ENCODE peak calls at places on chromosome 19, in eight cellular contexts. One of them, this sample, is unnamed.

GRCh38 chr19:18777156-18777724 is 13.9 kb downstream of the COMP start:
- DNase-seq in AG04450: no peak
- DNase-seq in A549: no peak
- DNase-seq in cardiac muscle cell: no peak
- DNase-seq in OCI-LY7: no peak
- DNase-seq in right lobe of liver: no peak
- DNase-seq in fibroblast of mammary gland: no peak
- DNase-seq in neural progenitor cell: peak
- DNase-seq in this sample: no peak

GRCh38 chr19:7869453-7869909 is 4.7 kb downstream of the PRR36 start:
- DNase-seq in AG04450: no peak
- DNase-seq in A549: no peak
- DNase-seq in cardiac muscle cell: peak
- DNase-seq in OCI-LY7: peak
- DNase-seq in right lobe of liver: peak
- DNase-seq in fibroblast of mammary gland: no peak
- DNase-seq in neural progenitor cell: peak
- DNase-seq in this sample: no peak

GRCh38 chr19:51103811-51104470 is 4.3 kb downstream of the CTU1 start:
- DNase-seq in AG04450: no peak
- DNase-seq in A549: no peak
- DNase-seq in cardiac muscle cell: no peak
- DNase-seq in OCI-LY7: no peak
- DNase-seq in right lobe of liver: no peak
- DNase-seq in fibroblast of mammary gland: no peak
- DNase-seq in neural progenitor cell: no peak
- DNase-seq in this sample: no peak

GRCh38 chr19:54035215-54036178 is 28.2 kb downstream of the VSTM1 start:
- DNase-seq in AG04450: peak
- DNase-seq in A549: no peak
- DNase-seq in cardiac muscle cell: no peak
- DNase-seq in OCI-LY7: no peak
- DNase-seq in right lobe of liver: no peak
- DNase-seq in fibroblast of mammary gland: peak
- DNase-seq in neural progenitor cell: peak
- DNase-seq in this sample: peak

GRCh38 chr19:55091126-55091910 is 15.6 kb downstream of the EPS8L1 start:
- DNase-seq in AG04450: no peak
- DNase-seq in A549: no peak
- DNase-seq in cardiac muscle cell: no peak
- DNase-seq in OCI-LY7: no peak
- DNase-seq in right lobe of liver: no peak
- DNase-seq in fibroblast of mammary gland: no peak
- DNase-seq in neural progenitor cell: no peak
- DNase-seq in this sample: no peak

GRCh38 chr19:29798783-29799182 is 13.0 kb upstream of the CCNE1 start:
- DNase-seq in AG04450: no peak
- DNase-seq in A549: no peak
- DNase-seq in cardiac muscle cell: no peak
- DNase-seq in OCI-LY7: no peak
- DNase-seq in right lobe of liver: no peak
- DNase-seq in fibroblast of mammary gland: peak
- DNase-seq in neural progenitor cell: no peak
- DNase-seq in this sample: no peak

GRCh38 chr19:6416658-6417405 is 7.8 kb downstream of the KHSRP start:
- DNase-seq in AG04450: no peak
- DNase-seq in A549: no peak
- DNase-seq in cardiac muscle cell: no peak
- DNase-seq in OCI-LY7: no peak
- DNase-seq in right lobe of liver: no peak
- DNase-seq in fibroblast of mammary gland: no peak
- DNase-seq in neural progenitor cell: no peak
- DNase-seq in this sample: no peak

GRCh38 chr19:12840091-12841079 is 2.1 kb downstream of the MAST1 start:
- DNase-seq in AG04450: no peak
- DNase-seq in A549: no peak
- DNase-seq in cardiac muscle cell: peak
- DNase-seq in OCI-LY7: peak
- DNase-seq in right lobe of liver: peak
- DNase-seq in fibroblast of mammary gland: peak
- DNase-seq in neural progenitor cell: peak
- DNase-seq in this sample: peak

GRCh38 chr19:6065685-6066365 is 44.5 kb downstream of the RFX2 start:
- DNase-seq in AG04450: no peak
- DNase-seq in A549: peak
- DNase-seq in cardiac muscle cell: no peak
- DNase-seq in OCI-LY7: no peak
- DNase-seq in right lobe of liver: peak
- DNase-seq in fibroblast of mammary gland: peak
- DNase-seq in neural progenitor cell: no peak
- DNase-seq in this sample: no peak

GRCh38 chr19:46861691-46862503 is 1.1 kb downstream of the ARHGAP35 start:
- DNase-seq in AG04450: no peak
- DNase-seq in A549: no peak
- DNase-seq in cardiac muscle cell: peak
- DNase-seq in OCI-LY7: peak
- DNase-seq in right lobe of liver: no peak
- DNase-seq in fibroblast of mammary gland: peak
- DNase-seq in neural progenitor cell: peak
- DNase-seq in this sample: no peak

GRCh38 chr19:49165111-49165750 is 7.6 kb downstream of the TRPM4 start:
- DNase-seq in AG04450: no peak
- DNase-seq in A549: no peak
- DNase-seq in cardiac muscle cell: peak
- DNase-seq in OCI-LY7: no peak
- DNase-seq in right lobe of liver: no peak
- DNase-seq in fibroblast of mammary gland: no peak
- DNase-seq in neural progenitor cell: no peak
- DNase-seq in this sample: no peak

GRCh38 chr19:7874080-7874856 is at the start of gene PRR36:
- DNase-seq in AG04450: no peak
- DNase-seq in A549: no peak
- DNase-seq in cardiac muscle cell: peak
- DNase-seq in OCI-LY7: no peak
- DNase-seq in right lobe of liver: no peak
- DNase-seq in fibroblast of mammary gland: no peak
- DNase-seq in neural progenitor cell: peak
- DNase-seq in this sample: no peak

GRCh38 chr19:56133858-56134654 is 7.0 kb upstream of the ZNF444 start:
- DNase-seq in AG04450: no peak
- DNase-seq in A549: no peak
- DNase-seq in cardiac muscle cell: no peak
- DNase-seq in OCI-LY7: no peak
- DNase-seq in right lobe of liver: no peak
- DNase-seq in fibroblast of mammary gland: peak
- DNase-seq in neural progenitor cell: no peak
- DNase-seq in this sample: no peak

DNA sequence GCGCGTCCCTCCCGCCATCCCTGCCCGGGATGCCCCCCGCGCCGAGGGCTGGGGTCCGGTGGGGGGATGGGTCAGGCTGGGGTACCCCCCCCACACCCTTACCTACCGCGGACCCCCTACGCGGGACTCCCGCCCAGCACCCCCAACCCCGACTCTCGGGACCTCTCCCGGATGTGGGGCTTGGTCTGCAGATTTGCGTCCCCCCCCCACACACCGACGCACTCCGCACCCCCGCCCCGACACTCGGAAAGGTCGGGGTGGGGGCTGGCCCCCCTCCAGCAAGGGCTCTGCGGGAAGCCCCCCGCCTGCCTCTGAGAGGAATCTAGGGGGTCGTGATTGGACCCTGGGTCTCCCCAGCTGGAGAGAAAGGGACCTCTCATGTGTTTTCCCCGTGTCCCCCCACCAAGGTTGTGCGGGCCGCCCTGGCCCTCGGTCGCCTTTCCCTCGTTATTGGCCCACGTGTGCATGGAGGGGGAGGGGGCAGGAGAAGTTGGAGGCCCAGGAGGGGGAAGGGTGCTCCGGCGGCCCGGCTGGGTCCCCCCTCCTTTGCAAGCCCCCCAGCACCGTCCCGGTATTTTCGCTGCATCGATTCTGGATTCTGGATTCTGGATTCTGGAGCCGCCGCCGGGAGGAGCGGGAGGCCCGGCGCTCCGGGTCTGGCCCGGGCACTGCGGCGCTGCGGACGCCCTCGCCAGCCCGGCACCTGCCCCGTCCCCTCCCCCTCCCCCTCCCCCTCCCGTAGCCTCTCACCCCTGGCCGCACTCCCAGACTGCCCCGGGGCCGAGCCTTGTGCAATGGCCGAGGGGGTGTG is 583 bp downstream of the NFIC start:
- DNase-seq in AG04450: no peak
- DNase-seq in A549: no peak
- DNase-seq in cardiac muscle cell: peak
- DNase-seq in OCI-LY7: no peak
- DNase-seq in right lobe of liver: peak
- DNase-seq in fibroblast of mammary gland: no peak
- DNase-seq in neural progenitor cell: peak
- DNase-seq in this sample: no peak
- H3K4me3 ChIP-seq in AG04450: peak
- H3K4me3 ChIP-seq in A549: peak
- H3K4me3 ChIP-seq in cardiac muscle cell: peak
- H3K4me3 ChIP-seq in OCI-LY7: no peak
- H3K4me3 ChIP-seq in right lobe of liver: peak
- H3K4me3 ChIP-seq in fibroblast of mammary gland: peak
- H3K4me3 ChIP-seq in neural progenitor cell: peak
- H3K4me3 ChIP-seq in this sample: peak

GRCh38 chr19:10830370-10830769 is 5.6 kb downstream of the TMED1 start:
- DNase-seq in AG04450: no peak
- DNase-seq in A549: no peak
- DNase-seq in cardiac muscle cell: no peak
- DNase-seq in OCI-LY7: no peak
- DNase-seq in right lobe of liver: no peak
- DNase-seq in fibroblast of mammary gland: no peak
- DNase-seq in neural progenitor cell: no peak
- DNase-seq in this sample: no peak
- TF ChIP-seq CTCF in AG04450: no peak
- TF ChIP-seq CTCF in A549: no peak
- TF ChIP-seq CTCF in cardiac muscle cell: no peak
- TF ChIP-seq CTCF in OCI-LY7: no peak
- TF ChIP-seq CTCF in right lobe of liver: no peak
- TF ChIP-seq CTCF in fibroblast of mammary gland: no peak
- TF ChIP-seq CTCF in neural progenitor cell: no peak
- TF ChIP-seq CTCF in this sample: no peak

GRCh38 chr19:40523322-40524047 is 53.2 kb upstream of the SHKBP1 start:
- DNase-seq in AG04450: no peak
- DNase-seq in A549: peak
- DNase-seq in cardiac muscle cell: peak
- DNase-seq in OCI-LY7: peak
- DNase-seq in right lobe of liver: peak
- DNase-seq in fibroblast of mammary gland: peak
- DNase-seq in neural progenitor cell: peak
- DNase-seq in this sample: no peak
- H3K4me3 ChIP-seq in AG04450: no peak
- H3K4me3 ChIP-seq in A549: peak
- H3K4me3 ChIP-seq in cardiac muscle cell: no peak
- H3K4me3 ChIP-seq in OCI-LY7: no peak
- H3K4me3 ChIP-seq in right lobe of liver: no peak
- H3K4me3 ChIP-seq in fibroblast of mammary gland: no peak
- H3K4me3 ChIP-seq in neural progenitor cell: no peak
- H3K4me3 ChIP-seq in this sample: no peak

GRCh38 chr19:17236831-17237543 is 8.7 kb downstream of the NR2F6 start:
- DNase-seq in AG04450: no peak
- DNase-seq in A549: no peak
- DNase-seq in cardiac muscle cell: no peak
- DNase-seq in OCI-LY7: no peak
- DNase-seq in right lobe of liver: no peak
- DNase-seq in fibroblast of mammary gland: no peak
- DNase-seq in neural progenitor cell: no peak
- DNase-seq in this sample: no peak

GRCh38 chr19:17237747-17238706 is 7.7 kb downstream of the NR2F6 start:
- DNase-seq in AG04450: no peak
- DNase-seq in A549: no peak
- DNase-seq in cardiac muscle cell: no peak
- DNase-seq in OCI-LY7: no peak
- DNase-seq in right lobe of liver: no peak
- DNase-seq in fibroblast of mammary gland: no peak
- DNase-seq in neural progenitor cell: no peak
- DNase-seq in this sample: no peak

GRCh38 chr19:17236414-17236716 is 9.4 kb downstream of the NR2F6 start:
- DNase-seq in AG04450: no peak
- DNase-seq in A549: no peak
- DNase-seq in cardiac muscle cell: no peak
- DNase-seq in OCI-LY7: no peak
- DNase-seq in right lobe of liver: no peak
- DNase-seq in fibroblast of mammary gland: no peak
- DNase-seq in neural progenitor cell: no peak
- DNase-seq in this sample: no peak

GRCh38 chr19:17234911-17235617 is 9.0 kb downstream of the OCEL1 start:
- DNase-seq in AG04450: no peak
- DNase-seq in A549: no peak
- DNase-seq in cardiac muscle cell: peak
- DNase-seq in OCI-LY7: peak
- DNase-seq in right lobe of liver: peak
- DNase-seq in fibroblast of mammary gland: peak
- DNase-seq in neural progenitor cell: peak
- DNase-seq in this sample: no peak

GRCh38 chr19:17235618-17236413 is 9.8 kb downstream of the OCEL1 start:
- DNase-seq in AG04450: peak
- DNase-seq in A549: no peak
- DNase-seq in cardiac muscle cell: peak
- DNase-seq in OCI-LY7: peak
- DNase-seq in right lobe of liver: peak
- DNase-seq in fibroblast of mammary gland: peak
- DNase-seq in neural progenitor cell: peak
- DNase-seq in this sample: no peak
- TF ChIP-seq CTCF in AG04450: peak
- TF ChIP-seq CTCF in A549: peak
- TF ChIP-seq CTCF in cardiac muscle cell: peak
- TF ChIP-seq CTCF in OCI-LY7: peak
- TF ChIP-seq CTCF in right lobe of liver: peak
- TF ChIP-seq CTCF in fibroblast of mammary gland: peak
- TF ChIP-seq CTCF in neural progenitor cell: peak
- TF ChIP-seq CTCF in this sample: peak

DNA sequence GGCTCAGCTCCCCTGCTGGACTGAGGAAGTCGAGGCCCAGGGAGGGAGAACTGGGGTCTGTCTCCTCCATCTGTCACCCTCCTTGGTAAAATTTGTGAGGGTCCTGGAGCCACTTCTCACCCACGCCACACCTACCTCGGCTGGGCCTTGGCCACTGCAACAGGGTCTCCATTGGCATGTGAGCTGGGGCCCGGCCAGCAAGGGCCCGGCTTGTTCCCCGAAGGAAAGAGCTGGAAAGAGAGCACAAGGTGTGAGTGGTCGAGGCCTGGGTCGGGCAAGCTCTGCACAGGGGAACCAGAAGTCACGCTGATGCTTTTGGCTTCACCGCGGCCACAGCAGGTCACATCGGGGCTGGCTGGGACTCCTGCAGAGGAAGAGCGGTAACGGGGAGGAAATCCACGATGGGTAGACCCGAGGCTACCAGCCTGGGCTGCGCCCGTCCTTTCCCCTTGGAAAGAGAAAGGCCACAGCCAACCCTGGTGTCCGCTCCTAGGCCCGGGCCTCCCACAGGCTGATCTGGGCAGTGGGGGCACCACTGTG is 9.0 kb downstream of the NANOS3 start:
- DNase-seq in AG04450: no peak
- DNase-seq in A549: no peak
- DNase-seq in cardiac muscle cell: no peak
- DNase-seq in OCI-LY7: no peak
- DNase-seq in right lobe of liver: no peak
- DNase-seq in fibroblast of mammary gland: no peak
- DNase-seq in neural progenitor cell: no peak
- DNase-seq in this sample: no peak
- H3K4me3 ChIP-seq in AG04450: no peak
- H3K4me3 ChIP-seq in A549: no peak
- H3K4me3 ChIP-seq in cardiac muscle cell: no peak
- H3K4me3 ChIP-seq in OCI-LY7: no peak
- H3K4me3 ChIP-seq in right lobe of liver: no peak
- H3K4me3 ChIP-seq in fibroblast of mammary gland: no peak
- H3K4me3 ChIP-seq in neural progenitor cell: no peak
- H3K4me3 ChIP-seq in this sample: no peak